ENCODE peak calls at places on chromosomes 4 and X, in four cellular contexts. One of them, this sample, is unnamed.

GRCh38 chr4:101218894-101219293 is 128.4 kb downstream of the PPP3CA start:
- DNase-seq in GM12878: no peak
- DNase-seq in K562: no peak
- DNase-seq in HL-60: no peak
- DNase-seq in this sample: no peak

GRCh38 chr4:25981749-25982148 is 67.7 kb downstream of the SMIM20 start:
- DNase-seq in GM12878: no peak
- DNase-seq in HL-60: no peak
- DNase-seq in K562: no peak
- DNase-seq in this sample: no peak

GRCh38 chr4:146582864-146583263 is 55.8 kb upstream of the POU4F2 start:
- DNase-seq in HL-60: no peak
- DNase-seq in GM12878: no peak
- DNase-seq in K562: peak
- DNase-seq in this sample: no peak

GRCh38 chr4:98746530-98746929 is 88.1 kb upstream of the TSPAN5 start:
- DNase-seq in GM12878: no peak
- DNase-seq in K562: no peak
- DNase-seq in HL-60: no peak
- DNase-seq in this sample: no peak

GRCh38 chr4:79585834-79586233 is 177.8 kb upstream of the GK2 start:
- DNase-seq in GM12878: no peak
- DNase-seq in K562: no peak
- DNase-seq in HL-60: no peak
- DNase-seq in this sample: no peak

GRCh38 chr4:117137143-117137542 is 51.8 kb upstream of the TRAM1L1 start:
- DNase-seq in K562: peak
- DNase-seq in GM12878: no peak
- DNase-seq in HL-60: no peak
- DNase-seq in this sample: no peak

GRCh38 chrX:133215747-133216146 is 2.4 kb downstream of the TFDP3 start:
- DNase-seq in GM12878: no peak
- DNase-seq in K562: peak
- DNase-seq in HL-60: no peak
- DNase-seq in this sample: no peak

GRCh38 chr4:23934915-23935314 is 45.1 kb upstream of the PPARGC1A start:
- DNase-seq in GM12878: no peak
- DNase-seq in K562: no peak
- DNase-seq in HL-60: no peak
- DNase-seq in this sample: no peak

GRCh38 chr4:106264331-106264728 is 51.7 kb downstream of the TBCK start:
- DNase-seq in GM12878: no peak
- DNase-seq in K562: peak
- DNase-seq in HL-60: no peak
- DNase-seq in this sample: no peak

DNA sequence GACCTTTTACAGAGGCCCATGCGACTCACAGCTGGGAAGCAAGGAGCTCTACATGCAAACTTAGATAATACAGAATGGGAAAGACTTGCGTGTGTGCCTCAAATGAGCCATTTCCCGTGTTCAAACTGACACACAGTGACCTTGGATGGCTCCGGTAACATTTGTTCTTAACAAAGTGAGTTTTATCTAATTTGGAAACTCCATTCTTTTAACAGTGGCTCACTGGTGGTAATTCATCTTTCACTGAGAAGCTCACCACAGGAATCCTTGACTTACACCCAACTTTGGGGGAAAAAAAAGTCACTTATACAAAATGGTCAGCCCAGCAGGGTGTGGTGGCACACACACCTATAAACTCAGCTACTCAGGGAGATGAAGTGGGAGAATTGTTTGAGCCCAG is 190.6 kb downstream of the LDB2 start:
- DNase-seq in GM12878: no peak
- DNase-seq in HL-60: no peak
- DNase-seq in K562: no peak
- DNase-seq in this sample: no peak
- TF ChIP-seq SPI1 in GM12878: no peak
- TF ChIP-seq SPI1 in HL-60: no peak
- TF ChIP-seq SPI1 in K562: no peak
- TF ChIP-seq SPI1 in this sample: no peak

GRCh38 chr4:94889523-94889922 is 131.8 kb downstream of the BMPR1B start:
- DNase-seq in GM12878: no peak
- DNase-seq in K562: no peak
- DNase-seq in HL-60: no peak
- DNase-seq in this sample: no peak
- TF ChIP-seq SPI1 in GM12878: no peak
- TF ChIP-seq SPI1 in K562: no peak
- TF ChIP-seq SPI1 in HL-60: no peak
- TF ChIP-seq SPI1 in this sample: no peak

GRCh38 chr4:83894831-83895230 is 358.9 kb downstream of the GPAT3 start:
- DNase-seq in GM12878: no peak
- DNase-seq in HL-60: no peak
- DNase-seq in K562: no peak
- DNase-seq in this sample: no peak

GRCh38 chr4:83889802-83890201 is 353.9 kb downstream of the GPAT3 start:
- DNase-seq in GM12878: no peak
- DNase-seq in HL-60: no peak
- DNase-seq in K562: no peak
- DNase-seq in this sample: no peak

GRCh38 chr4:83890816-83891215 is 354.9 kb downstream of the GPAT3 start:
- DNase-seq in HL-60: no peak
- DNase-seq in K562: no peak
- DNase-seq in GM12878: no peak
- DNase-seq in this sample: no peak

GRCh38 chr4:83890231-83890630 is 354.3 kb downstream of the GPAT3 start:
- DNase-seq in K562: no peak
- DNase-seq in HL-60: no peak
- DNase-seq in GM12878: no peak
- DNase-seq in this sample: no peak
- TF ChIP-seq SPI1 in K562: no peak
- TF ChIP-seq SPI1 in HL-60: no peak
- TF ChIP-seq SPI1 in GM12878: no peak
- TF ChIP-seq SPI1 in this sample: no peak

GRCh38 chrX:140180585-140180984 is 215.3 kb upstream of the CXorf66 start:
- DNase-seq in GM12878: no peak
- DNase-seq in HL-60: no peak
- DNase-seq in K562: no peak
- DNase-seq in this sample: no peak
- TF ChIP-seq SPI1 in GM12878: no peak
- TF ChIP-seq SPI1 in HL-60: no peak
- TF ChIP-seq SPI1 in K562: no peak
- TF ChIP-seq SPI1 in this sample: no peak

GRCh38 chrX:129427267-129427666 is 96.0 kb downstream of the SMARCA1 start:
- DNase-seq in K562: no peak
- DNase-seq in GM12878: no peak
- DNase-seq in HL-60: no peak
- DNase-seq in this sample: no peak
- TF ChIP-seq SPI1 in K562: no peak
- TF ChIP-seq SPI1 in GM12878: no peak
- TF ChIP-seq SPI1 in HL-60: no peak
- TF ChIP-seq SPI1 in this sample: no peak

DNA sequence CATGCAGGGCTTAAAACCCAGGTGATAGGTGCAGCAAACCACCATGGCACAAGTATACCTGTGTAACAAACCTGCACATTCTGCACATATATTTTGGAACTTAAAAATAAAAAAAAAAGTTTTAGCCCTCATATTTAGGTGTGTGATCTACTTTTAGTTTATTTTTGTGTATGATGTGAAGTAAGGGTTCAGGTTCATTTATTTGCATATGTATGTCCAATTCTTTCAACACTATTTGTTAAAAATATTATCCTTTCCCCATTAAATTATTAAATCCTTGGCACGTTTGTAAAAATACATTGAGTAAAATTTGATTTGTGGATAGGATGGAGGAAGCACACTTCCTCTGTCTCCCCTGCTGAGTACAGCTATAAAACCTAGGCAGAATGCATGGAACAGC is 12.9 kb downstream of the RAB39B start:
- DNase-seq in K562: no peak
- DNase-seq in GM12878: no peak
- DNase-seq in HL-60: no peak
- DNase-seq in this sample: no peak
- TF ChIP-seq SPI1 in K562: no peak
- TF ChIP-seq SPI1 in GM12878: no peak
- TF ChIP-seq SPI1 in HL-60: no peak
- TF ChIP-seq SPI1 in this sample: no peak

GRCh38 chr4:169912996-169913395 is 113.2 kb downstream of the MFAP3L start:
- DNase-seq in HL-60: no peak
- DNase-seq in K562: no peak
- DNase-seq in GM12878: no peak
- DNase-seq in this sample: no peak
- TF ChIP-seq SPI1 in HL-60: no peak
- TF ChIP-seq SPI1 in K562: no peak
- TF ChIP-seq SPI1 in GM12878: no peak
- TF ChIP-seq SPI1 in this sample: no peak

DNA sequence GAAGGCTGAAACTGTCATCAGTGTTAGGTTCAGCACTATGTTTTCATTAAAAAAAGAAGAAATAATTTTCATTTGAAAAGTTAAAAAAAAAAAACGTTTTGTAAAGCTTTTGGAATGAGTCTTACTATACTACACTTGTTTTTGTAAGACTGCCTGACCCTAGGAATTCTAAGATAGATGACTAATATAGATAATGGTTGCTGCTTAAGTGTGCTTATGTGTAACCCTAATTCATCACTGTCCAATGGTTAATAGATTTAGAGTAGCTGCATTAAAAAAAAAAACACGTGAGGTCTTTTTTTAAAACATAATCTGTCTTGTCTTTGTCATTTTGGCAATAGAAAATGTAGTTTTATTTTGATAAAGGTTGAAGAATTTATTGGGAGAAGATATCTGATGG is 323.3 kb downstream of the IL1RAPL1 start:
- DNase-seq in GM12878: no peak
- DNase-seq in K562: no peak
- DNase-seq in HL-60: no peak
- DNase-seq in this sample: no peak
- TF ChIP-seq SPI1 in GM12878: no peak
- TF ChIP-seq SPI1 in K562: no peak
- TF ChIP-seq SPI1 in HL-60: no peak
- TF ChIP-seq SPI1 in this sample: no peak

DNA sequence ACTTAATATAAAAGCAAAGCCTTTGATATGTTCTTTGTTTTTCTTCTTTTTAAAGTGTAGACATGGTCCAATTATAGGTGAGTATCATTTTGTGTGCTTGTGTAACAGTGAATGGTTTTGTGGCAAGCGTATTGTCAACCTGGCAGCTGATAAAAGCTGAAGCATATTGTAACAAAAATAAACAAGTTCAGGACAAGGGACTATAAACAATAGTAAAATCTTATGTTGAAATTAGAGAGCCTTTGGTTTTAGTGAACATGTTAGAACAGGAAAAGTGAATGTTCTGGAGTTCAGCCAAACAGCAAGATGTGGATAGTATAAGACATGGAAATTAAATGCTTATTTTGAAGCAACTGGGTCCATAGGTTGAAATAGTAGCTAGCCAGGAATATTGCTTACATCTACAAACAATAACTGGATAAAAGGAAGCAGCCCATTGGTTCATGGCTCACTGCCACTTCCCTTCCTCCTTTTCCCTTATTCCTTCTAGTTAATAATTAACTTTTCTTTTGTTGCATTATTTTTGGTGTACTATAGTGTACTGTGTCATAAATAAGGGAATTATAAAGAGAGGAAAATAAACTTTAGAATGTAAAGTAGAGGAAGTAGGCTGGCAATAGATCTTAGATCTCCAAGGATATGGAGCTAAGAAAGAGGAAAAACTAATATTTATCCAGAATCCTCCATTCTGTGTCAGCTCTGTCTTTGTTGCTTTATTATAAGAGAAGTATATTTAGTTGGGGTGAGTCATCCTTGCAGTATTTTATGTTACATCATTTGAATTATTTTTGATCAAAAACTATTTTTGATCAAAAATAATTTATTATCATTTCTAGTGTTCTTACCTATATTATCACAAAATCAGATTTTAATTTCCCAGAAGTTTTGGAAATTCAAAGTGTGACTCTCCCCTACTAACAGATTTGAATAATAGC is 65.6 kb downstream of the MRPL1 start:
- DNase-seq in K562: no peak
- DNase-seq in GM12878: no peak
- DNase-seq in HL-60: no peak
- DNase-seq in this sample: no peak
- TF ChIP-seq SPI1 in K562: no peak
- TF ChIP-seq SPI1 in GM12878: no peak
- TF ChIP-seq SPI1 in HL-60: no peak
- TF ChIP-seq SPI1 in this sample: no peak

GRCh38 chr4:153153339-153153851 is 50.8 kb upstream of the TRIM2 start:
- DNase-seq in GM12878: no peak
- DNase-seq in HL-60: peak
- DNase-seq in K562: peak
- DNase-seq in this sample: peak
- TF ChIP-seq SPI1 in GM12878: no peak
- TF ChIP-seq SPI1 in HL-60: no peak
- TF ChIP-seq SPI1 in K562: no peak
- TF ChIP-seq SPI1 in this sample: no peak

This sample was measured in GM12891.